ENCODE peak calls at places on chromosomes 16 and 17, in seven cellular contexts. H is stimulated activated CD4-positive, alpha-beta T cell treated with anti-CD3 and anti-CD28 coated beads, Interleukin-1b, Interleukin-23, amount 100 ng/mL, for 1 hour; A is body of pancreas; R is stimulated activated naive B cell treated with anti-CD40 and anti-IgM and Interleukin-4, amounts not matched to agents 10 μg/mL and 1 μg/mL and 100 μg/mL, for 72 hours; S is fibroblast of the conjunctiva; W is CD8-positive, alpha-beta T cell; Y is NCI-H510A. U is an unnamed sample.

GRCh38 chr17:45371414-45372324 is 54.8 kb upstream of the MAP3K14 start:
- DNase-seq in W (peak; percentile 30), A (peak; percentile 87), S (peak; percentile 85), H (no peak), Y (no peak), R (no peak), U (peak; percentile 79)

GRCh38 chr16:87314990-87315420 is 2.2 kb downstream of the C16orf95 start:
- DNase-seq in Y (no peak), W (no peak), H (no peak), S (no peak), A (no peak), R (no peak), U (no peak)

GRCh38 chr17:30021708-30022317 is 80.4 kb downstream of the EFCAB5 start:
- DNase-seq in W (peak; percentile 35), R (no peak), Y (peak; percentile 9), H (no peak), S (peak; percentile 31), A (peak; percentile 36), U (no peak)

GRCh38 chr17:49333806-49334205 is 28.2 kb downstream of the ZNF652 start:
- DNase-seq in H (no peak), S (no peak), W (no peak), A (no peak), R (no peak), Y (no peak), U (no peak)

GRCh38 chr17:65268832-65269231 is 131.7 kb downstream of the RGS9 start:
- DNase-seq in R (no peak), A (no peak), H (no peak), W (no peak), Y (no peak), S (no peak), U (no peak)

GRCh38 chr16:53541326-53541725 is 38.3 kb upstream of the AKTIP start:
- DNase-seq in A (no peak), Y (no peak), H (no peak), S (no peak), R (no peak), W (no peak), U (no peak)

GRCh38 chr17:17913695-17914332 is 58.4 kb downstream of the TOM1L2 start:
- DNase-seq in H (no peak), Y (peak; percentile 96), S (peak; percentile 65), R (no peak), W (peak; percentile 11), A (peak; percentile 75), U (peak; percentile 86)

GRCh38 chr16:54411555-54411954 is 125.0 kb upstream of the IRX3 start:
- DNase-seq in Y (no peak), A (no peak), R (no peak), W (no peak), S (no peak), H (no peak), U (no peak)

GRCh38 chr16:67672739-67673662 is 6.4 kb downstream of the C16orf86 start:
- DNase-seq in H (no peak), W (peak; percentile 50), A (peak; percentile 71), R (no peak), Y (no peak), S (peak; percentile 57), U (peak; percentile 84)

GRCh38 chr16:80114699-80115098 is 426.1 kb upstream of the DYNLRB2 start:
- DNase-seq in S (no peak), W (no peak), Y (no peak), R (no peak), A (no peak), H (no peak), U (no peak)

GRCh38 chr17:17119533-17119932 is 77.3 kb downstream of the MPRIP start:
- DNase-seq in Y (no peak), W (peak; percentile 56), R (no peak), S (peak; percentile 41), A (peak; percentile 37), H (peak; percentile 31), U (peak; percentile 69)

GRCh38 chr17:80259642-80260535 is 763 bp upstream of the RNF213 start:
- DNase-seq in Y (no peak), H (peak; percentile 60), R (peak; percentile 64), A (peak; percentile 72), S (peak; percentile 27), W (peak; percentile 81), U (peak; percentile 89)

GRCh38 chr17:47729486-47729885 is 3.5 kb upstream of the TBX21 start:
- DNase-seq in A (no peak), W (no peak), H (no peak), S (no peak), R (no peak), Y (no peak), U (no peak)

GRCh38 chr17:64063766-64064224 is 43.4 kb upstream of the ICAM2 start:
- DNase-seq in R (no peak), H (no peak), Y (peak; percentile 60), W (peak; percentile 54), S (peak; percentile 20), A (peak; percentile 82), U (peak; percentile 84)

GRCh38 chr17:76772842-76773521 is 35.1 kb downstream of the MFSD11 start:
- DNase-seq in R (no peak), A (no peak), S (peak; percentile 77), W (peak; percentile 59), Y (no peak), H (peak; percentile 49), U (no peak)

GRCh38 chr16:57422026-57422944 is 17.7 kb downstream of the CCL17 start:
- DNase-seq in W (no peak), S (peak; percentile 64), A (peak; percentile 61), Y (peak; percentile 49), H (no peak), R (no peak), U (peak; percentile 64)

GRCh38 chr17:49894761-49895160 is 46.9 kb upstream of the TAC4 start:
- DNase-seq in H (no peak), R (no peak), A (no peak), Y (no peak), W (no peak), S (no peak), U (no peak)

GRCh38 chr17:78783711-78784396 is 1.8 kb upstream of the CYTH1 start:
- DNase-seq in R (no peak), H (no peak), W (no peak), Y (no peak), A (no peak), S (no peak), U (no peak)

GRCh38 chr17:5381542-5381941 is 37.9 kb downstream of the NUP88 start:
- DNase-seq in W (no peak), S (peak; percentile 31), A (no peak), Y (no peak), H (no peak), R (no peak), U (no peak)

GRCh38 chr17:28712705-28713415 is 1.2 kb upstream of the PROCA1 start:
- DNase-seq in Y (no peak), A (no peak), S (no peak), R (no peak), H (no peak), W (no peak), U (no peak)

GRCh38 chr17:40666366-40666765 is 1.4 kb upstream of the KRT222 start:
- DNase-seq in Y (no peak), S (no peak), W (no peak), A (no peak), R (no peak), H (no peak), U (no peak)

GRCh38 chr16:67184453-67185002 is 765 bp upstream of the MATCAP1 start:
- DNase-seq in W (no peak), A (no peak), Y (no peak), R (no peak), S (no peak), H (no peak), U (no peak)

GRCh38 chr17:79933863-79934652 is 94.8 kb upstream of the CBX4 start:
- DNase-seq in W (no peak), Y (no peak), A (peak; percentile 49), S (no peak), R (no peak), H (no peak), U (no peak)

GRCh38 chr17:18353541-18353940 is 9.8 kb downstream of the SHMT1 start:
- DNase-seq in A (no peak), W (no peak), R (no peak), Y (no peak), S (no peak), H (no peak), U (no peak)

GRCh38 chr17:74042744-74043486 is 160.6 kb upstream of the RPL38 start:
- DNase-seq in H (no peak), S (peak; percentile 58), W (no peak), R (no peak), A (no peak), Y (no peak), U (no peak)

GRCh38 chr17:34883106-34884000 is 77.9 kb downstream of the CCT6B start:
- DNase-seq in H (no peak), Y (no peak), W (no peak), A (no peak), R (no peak), S (no peak), U (no peak)

GRCh38 chr16:18834873-18835272 is 33.5 kb upstream of the ARL6IP1 start:
- DNase-seq in Y (no peak), R (no peak), S (no peak), H (no peak), A (no peak), W (no peak), U (no peak)

GRCh38 chr16:66150691-66151090 is 215.8 kb upstream of the CDH5 start:
- DNase-seq in Y (no peak), R (no peak), W (no peak), H (no peak), A (no peak), S (no peak), U (no peak)